ENCODE peak calls at places on chromosomes 5 and 9, in nine cellular contexts. T, O, J, D, P, M, H, U and Y are unnamed samples.

GRCh38 chr9:29203216-29203930 is 1630.1 kb upstream of the C9orf72 start:
- DNase-seq in M (no peak), O (no peak), J (no peak), P (no peak), T (no peak), H (no peak), D (no peak), U (no peak), Y (no peak)

GRCh38 chr5:103425686-103426454 is 136.7 kb downstream of the NUDT12 start:
- DNase-seq in H (no peak), J (no peak), D (no peak), U (peak), O (no peak), M (no peak), P (no peak), T (no peak), Y (no peak)

GRCh38 chr9:123929177-123929869 is 603 bp downstream of the DENND1A start:
- DNase-seq in J (no peak), T (no peak), H (no peak), D (no peak), O (peak), M (no peak), P (no peak), U (no peak), Y (peak)

GRCh38 chr5:166505546-166505945 is 1785.9 kb upstream of the WWC1 start:
- DNase-seq in O (peak), T (no peak), J (no peak), H (no peak), P (no peak), U (peak), M (no peak), D (no peak), Y (no peak)

GRCh38 chr5:148484651-148485050 is 100.9 kb downstream of the FBXO38 start:
- DNase-seq in H (no peak), U (no peak), M (no peak), D (no peak), O (no peak), P (no peak), T (no peak), J (no peak), Y (no peak)

GRCh38 chr5:25301836-25302235 is 657.1 kb upstream of the CDH10 start:
- DNase-seq in M (no peak), P (no peak), T (no peak), H (no peak), U (no peak), J (no peak), O (no peak), D (no peak), Y (peak)

GRCh38 chr5:174327896-174328295 is 282.4 kb downstream of the NSG2 start:
- DNase-seq in U (no peak), J (no peak), H (no peak), T (no peak), O (no peak), P (no peak), D (no peak), M (no peak), Y (no peak)

GRCh38 chr5:154197801-154198461 is 7.4 kb downstream of the GALNT10 start:
- DNase-seq in J (peak), U (peak), M (no peak), D (no peak), O (no peak), T (no peak), P (no peak), H (no peak), Y (no peak)

GRCh38 chr9:113705938-113706519 is 170.1 kb upstream of the ZNF618 start:
- DNase-seq in O (no peak), D (no peak), M (peak), P (no peak), H (no peak), J (no peak), U (no peak), T (no peak), Y (peak)

GRCh38 chr5:97752871-97753270 is 569.8 kb upstream of the RIOK2 start:
- DNase-seq in M (no peak), H (no peak), U (peak), D (no peak), T (no peak), O (no peak), J (no peak), P (no peak), Y (no peak)

GRCh38 chr5:74956278-74956677 is 90.1 kb upstream of the FAM169A start:
- DNase-seq in U (no peak), O (no peak), H (no peak), M (no peak), P (no peak), D (no peak), J (no peak), T (no peak), Y (no peak)

GRCh38 chr9:97721396-97721795 is 24.3 kb upstream of the XPA start:
- DNase-seq in T (no peak), J (no peak), D (no peak), M (no peak), O (no peak), P (no peak), H (no peak), U (no peak), Y (no peak)

GRCh38 chr5:45578270-45578669 is 117.9 kb downstream of the HCN1 start:
- DNase-seq in U (no peak), T (no peak), H (no peak), J (no peak), D (no peak), M (no peak), O (no peak), P (no peak), Y (no peak)

GRCh38 chr5:123119334-123119986 is 30.4 kb downstream of the PRDM6 start:
- DNase-seq in D (peak), H (no peak), M (peak), P (no peak), U (peak), J (no peak), T (no peak), O (peak), Y (peak)

GRCh38 chr5:127012933-127013332 is 17.4 kb downstream of the MARCHF3 start:
- DNase-seq in M (no peak), H (no peak), O (no peak), T (no peak), P (no peak), U (peak), D (no peak), J (no peak), Y (no peak)

GRCh38 chr9:4211022-4211421 is 88.8 kb downstream of the GLIS3 start:
- DNase-seq in U (no peak), O (no peak), T (no peak), D (no peak), P (no peak), J (no peak), M (no peak), H (no peak), Y (no peak)

GRCh38 chr5:140588311-140589070 is 23.9 kb downstream of the SLC35A4 start:
- DNase-seq in U (peak), M (no peak), T (no peak), J (no peak), H (no peak), O (no peak), D (no peak), P (no peak), Y (no peak)

GRCh38 chr9:115374724-115375268 is 256.8 kb upstream of the TNC start:
- DNase-seq in J (no peak), P (no peak), U (no peak), H (no peak), D (no peak), O (no peak), T (no peak), M (no peak), Y (no peak)

GRCh38 chr9:136865768-136866103 is 372 bp downstream of the EDF1 start:
- DNase-seq in J (no peak), H (no peak), D (no peak), O (no peak), M (no peak), U (no peak), P (no peak), T (no peak), Y (peak)

GRCh38 chr9:121783523-121784507 is 132.4 kb downstream of the DAB2IP start:
- DNase-seq in U (no peak), O (peak), J (no peak), D (no peak), H (no peak), P (no peak), T (no peak), M (no peak), Y (peak)